ENCODE peak calls at places on chromosomes 1 and 21, in five cellular contexts. K is transverse colon; T is activated T-cell treated with anti-CD3 and anti-CD28 coated beads, Interleukin-2, amount 50 U/mL, for 72 hours; F is AG09319; Z is cardiac muscle cell. H is an unnamed sample.

GRCh38 chr1:155177192-155177917 is 3.7 kb downstream of the TRIM46 start:
- DNase-seq in F (no peak), T (no peak), Z (no peak), K (no peak), H (no peak)

GRCh38 chr1:5751171-5751556 is 241.1 kb downstream of the NPHP4 start:
- DNase-seq in Z (no peak), T (no peak), K (no peak), F (no peak), H (no peak)

GRCh38 chr1:174800951-174801350 is 198.8 kb upstream of the CACYBP start:
- DNase-seq in F (no peak), Z (no peak), K (no peak), T (no peak), H (no peak)

GRCh38 chr1:3676581-3677410 is 24.5 kb downstream of the TP73 start:
- DNase-seq in Z (no peak), T (no peak), F (no peak), K (no peak), H (peak; percentile 65)

GRCh38 chr21:43340491-43341348 is 86.2 kb downstream of the SIK1 start:
- DNase-seq in Z (no peak), K (peak; percentile 59), F (no peak), T (no peak), H (no peak)

GRCh38 chr1:93554883-93555872 is 107.3 kb downstream of the FNBP1L start:
- DNase-seq in F (no peak), Z (peak; percentile 33), K (no peak), T (no peak), H (no peak)

GRCh38 chr1:90176530-90176929 is 181.6 kb downstream of the ZNF326 start:
- DNase-seq in F (no peak), Z (no peak), K (no peak), T (no peak), H (no peak)

GRCh38 chr1:244231572-244232315 is 180.7 kb downstream of the ZBTB18 start:
- DNase-seq in K (no peak), T (no peak), Z (no peak), F (no peak), H (no peak)

GRCh38 chr21:40160911-40161310 is 293.7 kb downstream of the PCP4 start:
- DNase-seq in Z (peak; percentile 19), T (no peak), K (no peak), F (no peak), H (no peak)

GRCh38 chr1:6572653-6573383 is 7.0 kb upstream of the ZBTB48 start:
- DNase-seq in F (no peak), K (no peak), Z (no peak), T (no peak), H (no peak)

GRCh38 chr1:26862781-26863676 is at the start of gene SFN:
- DNase-seq in Z (no peak), T (peak; percentile 66), F (no peak), K (peak; percentile 91), H (no peak)

GRCh38 chr1:189158155-189158554 is 1319.5 kb downstream of the BRINP3 start:
- DNase-seq in Z (no peak), F (no peak), K (no peak), T (no peak), H (no peak)

GRCh38 chr1:15249032-15249601 is 2.1 kb downstream of the FHAD1 start:
- DNase-seq in T (peak; percentile 76), F (no peak), K (no peak), Z (no peak), H (peak; percentile 10)

GRCh38 chr1:159015440-159015909 is 5.8 kb downstream of the IFI16 start:
- DNase-seq in Z (no peak), T (peak; percentile 64), F (peak; percentile 38), K (peak; percentile 67), H (peak; percentile 95)

GRCh38 chr1:77972080-77972479 is 6.8 kb downstream of the FUBP1 start:
- DNase-seq in Z (no peak), K (no peak), F (no peak), T (no peak), H (no peak)

GRCh38 chr1:72186733-72187307 is 95.5 kb downstream of the NEGR1 start:
- DNase-seq in K (no peak), T (no peak), F (peak; percentile 11), Z (no peak), H (no peak)

GRCh38 chr1:156875067-156875615 is 14.5 kb downstream of the NTRK1 start:
- DNase-seq in Z (no peak), F (no peak), K (no peak), T (no peak), H (no peak)

GRCh38 chr1:67987046-67987799 is 63.2 kb downstream of the DIRAS3 start:
- DNase-seq in F (peak; percentile 85), Z (no peak), T (no peak), K (no peak), H (no peak)

GRCh38 chr1:2382621-2383361 is 8.6 kb downstream of the MORN1 start:
- DNase-seq in T (peak; percentile 48), Z (peak; percentile 54), F (no peak), K (peak; percentile 47), H (no peak)

GRCh38 chr1:164937297-164937696 is 378.3 kb downstream of the PBX1 start:
- DNase-seq in F (no peak), Z (no peak), T (no peak), K (no peak), H (no peak)

GRCh38 chr21:26842976-26843911 is 2.0 kb downstream of the ADAMTS1 start:
- DNase-seq in T (peak; percentile 16), K (peak; percentile 87), F (peak; percentile 90), Z (peak; percentile 83), H (peak; percentile 69)

GRCh38 chr1:115505157-115505571 is 136.6 kb upstream of the VANGL1 start:
- DNase-seq in K (no peak), T (no peak), F (no peak), Z (no peak), H (no peak)

GRCh38 chr1:86636898-86637297 is 67.5 kb upstream of the SH3GLB1 start:
- DNase-seq in F (no peak), T (no peak), Z (no peak), K (no peak), H (no peak)

GRCh38 chr1:78419309-78419708 is 71.5 kb upstream of the PTGFR start:
- DNase-seq in K (no peak), T (no peak), F (peak; percentile 87), Z (no peak), H (no peak)

GRCh38 chr1:101086783-101087182 is 61.2 kb upstream of the DPH5 start:
- DNase-seq in F (no peak), Z (peak; percentile 18), K (no peak), T (no peak), H (no peak)

GRCh38 chr21:45319461-45320211 is 31.9 kb upstream of the POFUT2 start:
- DNase-seq in K (no peak), Z (peak; percentile 79), F (no peak), T (no peak), H (no peak)

H was measured in GF-D8.